ENCODE peak calls at places on chromosomes 12 and 14, in five cellular contexts. S, W, D, U and R are unnamed samples.
A peak's percentile ranks its signal among the peaks of the same experiment; 100 is the strongest.

GRCh38 chr12:34405286-34406227 is 383.3 kb downstream of the ALG10 start:
- DNase-seq in W (peak; percentile 17), S (peak; percentile 30), D (peak; percentile 38), U (peak; percentile 2), R (peak; percentile 40)

GRCh38 chr12:116455540-116456306 is 103.5 kb upstream of the MAP1LC3B2 start:
- DNase-seq in W (peak; percentile 77), U (peak; percentile 67), D (peak; percentile 92), S (peak; percentile 75), R (peak; percentile 69)

GRCh38 chr12:61915420-61915819 is 344.8 kb upstream of the USP15 start:
- DNase-seq in D (no peak), S (no peak), U (no peak), W (no peak), R (no peak)

GRCh38 chr14:84882830-84883229 is 647.1 kb upstream of the FLRT2 start:
- DNase-seq in W (no peak), D (no peak), S (no peak), U (no peak), R (no peak)

GRCh38 chr12:8860165-8860961 is 37.9 kb downstream of the A2ML1 start:
- DNase-seq in D (no peak), U (peak; percentile 19), S (no peak), W (no peak), R (peak; percentile 68)

GRCh38 chr12:89084751-89085150 is 267.6 kb downstream of the DUSP6 start:
- DNase-seq in U (no peak), D (no peak), W (no peak), S (no peak), R (no peak)

GRCh38 chr14:90654831-90655276 is 161.4 kb downstream of the TTC7B start:
- DNase-seq in U (no peak), W (no peak), S (no peak), D (no peak), R (no peak)

GRCh38 chr12:124240493-124240892 is 54.4 kb upstream of the RFLNA start:
- DNase-seq in W (no peak), D (no peak), S (no peak), U (no peak), R (no peak)

GRCh38 chr12:1882405-1882804 is 36.0 kb downstream of the CACNA2D4 start:
- DNase-seq in U (no peak), W (no peak), D (no peak), S (no peak), R (no peak)

GRCh38 chr12:74602881-74603523 is 65.4 kb downstream of the ATXN7L3B start:
- DNase-seq in U (no peak), S (no peak), W (no peak), D (no peak), R (no peak)

GRCh38 chr12:87323369-87323768 is 705.8 kb downstream of the C12orf50 start:
- DNase-seq in W (no peak), D (no peak), U (no peak), S (no peak), R (no peak)

GRCh38 chr14:32417956-32418552 is 89.0 kb downstream of the AKAP6 start:
- DNase-seq in U (no peak), D (no peak), W (peak; percentile 62), S (no peak), R (no peak)

GRCh38 chr12:121579190-121579791 is 1.5 kb downstream of the KDM2B start:
- DNase-seq in W (peak; percentile 37), U (no peak), S (no peak), D (no peak), R (peak; percentile 66)

GRCh38 chr14:57085043-57085442 is 183.7 kb downstream of the EXOC5 start:
- DNase-seq in S (no peak), W (no peak), U (no peak), D (no peak), R (no peak)

GRCh38 chr12:20444595-20445170 is 76.3 kb downstream of the PDE3A start:
- DNase-seq in D (no peak), W (no peak), S (no peak), U (no peak), R (no peak)

GRCh38 chr12:78778339-78778738 is 86.2 kb upstream of the SYT1 start:
- DNase-seq in W (no peak), U (no peak), D (no peak), S (no peak), R (no peak)

GRCh38 chr12:132545955-132546354 is 56.0 kb downstream of the FBRSL1 start:
- DNase-seq in S (no peak), W (no peak), U (no peak), D (no peak), R (no peak)

GRCh38 chr12:132544498-132544897 is 54.5 kb downstream of the FBRSL1 start:
- DNase-seq in W (no peak), U (no peak), D (no peak), S (no peak), R (no peak)

GRCh38 chr12:132543298-132544172 is 53.6 kb downstream of the FBRSL1 start:
- DNase-seq in S (no peak), W (no peak), U (no peak), D (no peak), R (no peak)

GRCh38 chr12:132545183-132545953 is 55.4 kb downstream of the FBRSL1 start:
- DNase-seq in U (no peak), S (no peak), W (no peak), D (no peak), R (no peak)

GRCh38 chr12:132544173-132544468 is 54.2 kb downstream of the FBRSL1 start:
- DNase-seq in U (no peak), S (no peak), D (no peak), W (no peak), R (no peak)
- TF ChIP-seq CTCF in U (no peak), S (no peak), D (no peak), W (no peak), R (no peak)

GRCh38 chr14:55588259-55588699 is 8.3 kb downstream of the KTN1 start:
- DNase-seq in U (no peak), S (no peak), W (no peak), D (no peak), R (no peak)

GRCh38 chr14:55587847-55588246 is 7.8 kb downstream of the KTN1 start:
- DNase-seq in W (no peak), D (no peak), U (no peak), S (no peak), R (no peak)

GRCh38 chr14:55585854-55586253 is 5.8 kb downstream of the KTN1 start:
- DNase-seq in S (no peak), W (no peak), D (no peak), U (no peak), R (no peak)

GRCh38 chr14:55583942-55584468 is 4.0 kb downstream of the KTN1 start:
- DNase-seq in D (no peak), S (no peak), U (no peak), W (no peak), R (no peak)

DNA sequence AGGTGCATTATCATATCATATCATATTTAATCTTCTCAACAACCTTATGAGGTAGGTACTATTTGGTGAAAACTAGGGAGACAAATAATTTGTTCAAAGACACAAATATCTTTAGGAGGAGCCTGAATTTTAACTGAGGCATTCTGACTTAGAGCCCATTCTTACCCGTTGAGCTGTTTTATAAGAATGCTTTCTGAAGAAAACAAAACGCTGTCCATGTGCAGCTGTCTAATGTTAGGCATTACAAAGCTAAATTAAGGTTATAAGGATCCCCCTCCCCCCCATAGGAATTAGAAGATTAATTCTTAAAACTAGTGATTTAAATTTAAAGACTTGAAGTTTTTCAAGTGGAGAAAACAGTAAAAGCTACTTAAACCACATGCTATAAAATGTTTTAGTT is 6.4 kb downstream of the KTN1 start:
- DNase-seq in U (no peak), W (no peak), D (no peak), S (no peak), R (no peak)
- H3K4me1 ChIP-seq in U (peaks cover 97% of the 10 kb centered on the region), W (peaks cover 86% of the 10 kb centered on the region), D (peaks cover 84% of the 10 kb centered on the region), S (no peaks in the 10 kb centered on the region), R (peaks cover 3% of the 10 kb centered on the region)

GRCh38 chr14:24314377-24315193 is 3.3 kb downstream of the LTB4R start:
- DNase-seq in S (no peak), W (peak; percentile 36), U (no peak), D (no peak), R (no peak)

GRCh38 chr14:24316597-24316950 is 5.3 kb downstream of the LTB4R start:
- DNase-seq in W (no peak), D (no peak), U (no peak), S (no peak), R (no peak)

GRCh38 chr14:24317141-24317927 is 6.0 kb downstream of the LTB4R start:
- DNase-seq in W (peak; percentile 17), D (no peak), S (no peak), U (no peak), R (no peak)

GRCh38 chr14:24315243-24315806 is 4.0 kb downstream of the LTB4R start:
- DNase-seq in D (no peak), S (no peak), W (peak; percentile 24), U (no peak), R (no peak)

DNA sequence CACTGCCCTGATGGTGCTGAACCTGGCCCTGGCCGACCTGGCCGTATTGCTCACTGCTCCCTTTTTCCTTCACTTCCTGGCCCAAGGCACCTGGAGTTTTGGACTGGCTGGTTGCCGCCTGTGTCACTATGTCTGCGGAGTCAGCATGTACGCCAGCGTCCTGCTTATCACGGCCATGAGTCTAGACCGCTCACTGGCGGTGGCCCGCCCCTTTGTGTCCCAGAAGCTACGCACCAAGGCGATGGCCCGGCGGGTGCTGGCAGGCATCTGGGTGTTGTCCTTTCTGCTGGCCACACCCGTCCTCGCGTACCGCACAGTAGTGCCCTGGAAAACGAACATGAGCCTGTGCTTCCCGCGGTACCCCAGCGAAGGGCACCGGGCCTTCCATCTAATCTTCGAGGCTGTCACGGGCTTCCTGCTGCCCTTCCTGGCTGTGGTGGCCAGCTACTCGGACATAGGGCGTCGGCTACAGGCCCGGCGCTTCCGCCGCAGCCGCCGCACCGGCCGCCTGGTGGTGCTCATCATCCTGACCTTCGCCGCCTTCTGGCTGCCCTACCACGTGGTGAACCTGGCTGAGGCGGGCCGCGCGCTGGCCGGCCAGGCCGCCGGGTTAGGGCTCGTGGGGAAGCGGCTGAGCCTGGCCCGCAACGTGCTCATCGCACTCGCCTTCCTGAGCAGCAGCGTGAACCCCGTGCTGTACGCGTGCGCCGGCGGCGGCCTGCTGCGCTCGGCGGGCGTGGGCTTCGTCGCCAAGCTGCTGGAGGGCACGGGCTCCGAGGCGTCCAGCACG is 4.7 kb downstream of the LTB4R start:
- DNase-seq in S (no peak), W (peak; percentile 69), D (peak; percentile 83), U (peak; percentile 31), R (no peak)
- TF ChIP-seq CTCF in S (no peak), W (peak; percentile 13), D (no peak), U (peak; percentile 46), R (peak; percentile 9)

GRCh38 chr12:93780115-93780641 is 103.0 kb downstream of the CRADD start:
- DNase-seq in W (no peak), S (no peak), U (no peak), D (no peak), R (no peak)

GRCh38 chr12:93778306-93778705 is 101.1 kb downstream of the CRADD start:
- DNase-seq in U (peak; percentile 76), D (no peak), S (no peak), W (peak; percentile 66), R (peak; percentile 84)

GRCh38 chr12:93777249-93777648 is 100.1 kb downstream of the CRADD start:
- DNase-seq in W (peak; percentile 34), D (no peak), U (peak; percentile 42), S (no peak), R (no peak)

GRCh38 chr12:93773122-93773871 is 96.1 kb downstream of the CRADD start:
- DNase-seq in D (no peak), W (peak; percentile 33), U (no peak), S (no peak), R (no peak)

DNA sequence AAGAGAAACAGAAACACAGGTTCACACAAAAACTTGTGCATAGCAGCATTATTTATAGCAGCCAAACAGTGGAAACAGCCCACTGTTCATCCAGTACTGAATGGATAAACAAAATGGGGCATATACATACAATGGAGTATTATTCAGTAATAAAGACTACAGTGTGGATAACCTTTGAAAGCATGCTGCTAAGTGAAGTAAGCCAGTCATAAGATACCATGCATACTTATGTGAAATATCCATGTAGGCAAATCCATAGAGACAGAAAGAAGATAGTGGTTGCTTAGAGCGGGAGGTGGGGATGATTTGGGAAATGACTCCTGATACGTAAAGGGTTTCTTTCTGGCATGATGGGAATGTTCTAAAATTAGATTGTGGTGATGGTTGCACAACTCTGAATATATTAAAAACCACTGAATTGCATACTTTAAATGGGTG is 99.4 kb downstream of the CRADD start:
- DNase-seq in S (no peak), W (no peak), U (no peak), D (no peak), R (no peak)
- H3K4me1 ChIP-seq in S (peaks cover 10% of the 10 kb centered on the region), W (peaks cover 49% of the 10 kb centered on the region), U (peaks cover 37% of the 10 kb centered on the region), D (peaks cover 41% of the 10 kb centered on the region), R (peaks cover 17% of the 10 kb centered on the region)